ENCODE peak calls at places on chromosomes 11 and 22, in nine cellular contexts. U, J, T, Z, M, E, B, Q and W are unnamed samples.

GRCh38 chr22:17120281-17120680 is 879 bp downstream of the TMEM121B start:
- DNase-seq in U (peak; percentile 95), J (peak; percentile 92), T (no peak), Z (peak; percentile 45), M (no peak), E (peak; percentile 56), B (peak; percentile 71), Q (peak; percentile 85), W (no peak)

GRCh38 chr11:47983464-47984397 is 3.4 kb downstream of the PTPRJ start:
- DNase-seq in U (no peak), J (no peak), T (no peak), Z (peak; percentile 32), M (peak; percentile 43), E (peak; percentile 74), B (no peak), Q (no peak), W (peak; percentile 67)

GRCh38 chr11:32103941-32104340 is 13.1 kb downstream of the RCN1 start:
- DNase-seq in U (no peak), J (no peak), T (no peak), Z (no peak), M (no peak), E (no peak), B (no peak), Q (no peak), W (no peak)

GRCh38 chr11:332651-333480 is 12.2 kb upstream of the IFITM3 start:
- DNase-seq in U (no peak), J (no peak), T (no peak), Z (no peak), M (peak; percentile 72), E (no peak), B (no peak), Q (no peak), W (no peak)

GRCh38 chr11:127825185-127825584 is 762.2 kb downstream of the ETS1 start:
- DNase-seq in U (no peak), J (no peak), T (no peak), Z (no peak), M (no peak), E (no peak), B (no peak), Q (no peak), W (no peak)

GRCh38 chr11:117840881-117841581 is 16.5 kb upstream of the FXYD2 start:
- DNase-seq in U (no peak), J (no peak), T (no peak), Z (no peak), M (no peak), E (no peak), B (no peak), Q (no peak), W (no peak)

GRCh38 chr11:130738618-130739017 is 177.7 kb downstream of the SNX19 start:
- DNase-seq in U (no peak), J (no peak), T (no peak), Z (no peak), M (no peak), E (peak; percentile 59), B (no peak), Q (no peak), W (peak; percentile 56)

GRCh38 chr11:17864478-17864941 is 129.9 kb downstream of the KCNC1 start:
- DNase-seq in U (peak; percentile 44), J (peak; percentile 77), T (no peak), Z (peak; percentile 29), M (peak; percentile 35), E (no peak), B (no peak), Q (peak; percentile 45), W (peak; percentile 49)

GRCh38 chr22:38873469-38874411 is 1.7 kb upstream of the CBX6 start:
- DNase-seq in U (no peak), J (no peak), T (no peak), Z (peak; percentile 88), M (no peak), E (peak; percentile 11), B (no peak), Q (peak; percentile 41), W (peak; percentile 67)
- TF ChIP-seq EZH2phosphoT487 in U (no peak), J (no peak), T (no peak), Z (no peak), M (no peak), E (no peak), B (no peak), Q (no peak), W (no peak)

DNA sequence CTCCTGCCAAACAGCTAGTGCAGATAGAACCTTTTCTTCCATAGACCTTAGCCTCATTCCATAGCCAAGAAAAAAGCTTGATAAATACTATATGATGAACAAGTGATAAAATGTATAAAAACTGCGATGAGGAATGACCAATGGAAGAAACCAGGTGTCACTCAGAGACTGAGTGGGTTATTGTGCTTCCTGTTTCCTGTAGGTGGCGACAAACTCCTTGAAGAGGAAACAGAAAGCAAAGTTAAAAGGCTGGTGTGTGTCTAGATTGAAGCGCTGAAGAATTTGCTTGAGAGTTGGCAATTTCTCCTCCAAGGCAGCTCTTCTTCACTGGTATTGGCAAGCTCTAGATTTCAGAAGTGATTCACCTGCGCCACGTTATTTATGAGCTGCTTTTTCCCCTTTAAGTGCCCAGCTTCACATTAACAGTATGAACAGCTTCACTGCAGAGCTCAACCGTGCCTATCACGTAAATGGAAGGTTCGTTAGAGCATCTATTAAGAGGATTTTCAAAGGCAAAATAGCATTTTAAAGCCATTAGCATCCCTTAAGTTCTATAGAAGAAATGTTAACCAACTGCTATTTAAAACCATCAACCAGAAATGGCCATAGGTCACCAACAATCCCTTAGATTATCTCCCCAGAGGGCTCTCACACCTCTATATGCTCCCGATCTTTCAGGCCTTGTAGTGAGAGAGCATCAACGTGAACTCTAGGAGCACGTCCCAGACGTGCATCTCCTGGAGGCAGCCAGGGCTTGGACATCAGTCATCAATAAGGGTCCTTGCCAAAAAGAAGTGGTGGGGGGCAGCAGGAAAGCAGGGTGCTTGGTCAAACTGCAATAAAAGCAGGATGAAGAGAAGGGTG is 179.4 kb downstream of the CADM1 start:
- DNase-seq in U (peak; percentile 81), J (peak; percentile 89), T (no peak), Z (peak; percentile 87), M (peak; percentile 79), E (peak; percentile 63), B (peak; percentile 33), Q (peak; percentile 81), W (peak; percentile 54)
- TF ChIP-seq EZH2phosphoT487 in U (no peak), J (no peak), T (no peak), Z (no peak), M (no peak), E (no peak), B (no peak), Q (no peak), W (no peak)

GRCh38 chr11:64762277-64762915 is 2.6 kb upstream of the PYGM start:
- DNase-seq in U (no peak), J (peak; percentile 77), T (no peak), Z (no peak), M (no peak), E (no peak), B (peak; percentile 24), Q (peak; percentile 5), W (peak; percentile 28)
- TF ChIP-seq EZH2phosphoT487 in U (no peak), J (no peak), T (no peak), Z (no peak), M (no peak), E (no peak), B (no peak), Q (no peak), W (no peak)

GRCh38 chr11:69674267-69674885 is 777 bp downstream of the LTO1 start:
- DNase-seq in U (peak; percentile 41), J (peak; percentile 17), T (no peak), Z (no peak), M (peak; percentile 12), E (peak; percentile 98), B (no peak), Q (peak; percentile 78), W (peak; percentile 80)

GRCh38 chr11:69669486-69669885 is 5.7 kb downstream of the LTO1 start:
- DNase-seq in U (no peak), J (no peak), T (no peak), Z (no peak), M (no peak), E (no peak), B (peak; percentile 11), Q (no peak), W (no peak)

GRCh38 chr11:69674886-69675714 is at the start of gene LTO1:
- DNase-seq in U (peak; percentile 96), J (peak; percentile 95), T (peak; percentile 87), Z (peak; percentile 93), M (peak; percentile 93), E (peak; percentile 97), B (peak; percentile 99), Q (peak; percentile 98), W (peak; percentile 98)

GRCh38 chr11:69670158-69670845 is 4.9 kb downstream of the LTO1 start:
- DNase-seq in U (peak; percentile 92), J (peak; percentile 92), T (peak; percentile 56), Z (peak; percentile 40), M (peak; percentile 77), E (peak; percentile 90), B (peak; percentile 93), Q (peak; percentile 93), W (peak; percentile 93)

GRCh38 chr11:69671734-69672465 is 3.3 kb downstream of the LTO1 start:
- DNase-seq in U (no peak), J (no peak), T (no peak), Z (no peak), M (no peak), E (no peak), B (no peak), Q (no peak), W (no peak)
- TF ChIP-seq EZH2phosphoT487 in U (no peak), J (no peak), T (no peak), Z (no peak), M (no peak), E (no peak), B (no peak), Q (no peak), W (no peak)

GRCh38 chr22:33832558-33833151 is 87.6 kb downstream of the LARGE1 start:
- DNase-seq in U (no peak), J (no peak), T (no peak), Z (no peak), M (no peak), E (peak; percentile 11), B (no peak), Q (no peak), W (no peak)
- TF ChIP-seq EZH2phosphoT487 in U (no peak), J (no peak), T (no peak), Z (no peak), M (no peak), E (no peak), B (no peak), Q (no peak), W (no peak)

DNA sequence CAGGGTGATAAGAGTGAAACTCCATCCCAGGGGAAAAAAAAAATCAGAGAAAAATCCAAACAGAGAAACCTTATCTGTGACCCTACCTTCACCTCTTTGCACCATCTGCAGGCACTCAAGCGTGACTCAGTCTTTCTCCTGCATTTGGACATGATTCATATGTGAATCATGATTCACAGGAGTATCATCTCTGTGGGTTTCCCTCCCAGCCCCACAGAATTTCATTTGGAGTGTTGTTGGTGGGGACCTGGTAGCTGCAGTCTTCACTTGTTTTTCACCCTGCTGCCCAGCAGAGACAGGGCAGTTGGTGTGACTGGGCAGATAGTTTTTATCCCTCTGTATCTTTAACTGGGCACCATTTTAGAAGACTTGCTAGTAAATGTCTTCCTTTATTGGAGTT is 75.7 kb downstream of the DEPDC5 start:
- DNase-seq in U (no peak), J (no peak), T (peak; percentile 89), Z (no peak), M (no peak), E (peak; percentile 96), B (peak; percentile 47), Q (peak; percentile 68), W (peak; percentile 89)
- TF ChIP-seq EZH2phosphoT487 in U (no peak), J (no peak), T (no peak), Z (no peak), M (no peak), E (no peak), B (no peak), Q (no peak), W (no peak)